ENCODE peak calls at places on chromosomes 4 and X, in four cellular contexts. One of them, this sample, is unnamed.

GRCh38 chr4:187128971-187129370 is 405.3 kb upstream of the FAT1 start:
- DNase-seq in H1: no peak
- DNase-seq in H9: no peak
- DNase-seq in mesendoderm: no peak
- DNase-seq in this sample: peak; percentile 21

GRCh38 chr4:1072830-1073446 is 40.4 kb downstream of the RNF212 start:
- DNase-seq in mesendoderm: peak; percentile 57
- DNase-seq in H1: peak; percentile 67
- DNase-seq in H9: peak; percentile 67
- DNase-seq in this sample: peak; percentile 53

GRCh38 chrX:71809886-71810285 is 46.7 kb downstream of the CXorf49B start:
- DNase-seq in mesendoderm: no peak
- DNase-seq in H9: no peak
- DNase-seq in H1: no peak
- DNase-seq in this sample: no peak

GRCh38 chr4:80235451-80235850 is 31.0 kb upstream of the FGF5 start:
- DNase-seq in H1: no peak
- DNase-seq in mesendoderm: no peak
- DNase-seq in H9: no peak
- DNase-seq in this sample: peak; percentile 82

GRCh38 chr4:80024335-80024734 is 48.7 kb downstream of the ANTXR2 start:
- DNase-seq in H9: no peak
- DNase-seq in mesendoderm: no peak
- DNase-seq in H1: no peak
- DNase-seq in this sample: no peak

GRCh38 chrX:67614006-67614405 is 70.2 kb downstream of the AR start:
- DNase-seq in mesendoderm: no peak
- DNase-seq in H1: no peak
- DNase-seq in H9: no peak
- DNase-seq in this sample: no peak

GRCh38 chrX:22105231-22105630 is 73.1 kb downstream of the PHEX start:
- DNase-seq in mesendoderm: peak; percentile 39
- DNase-seq in H1: no peak
- DNase-seq in H9: no peak
- DNase-seq in this sample: peak; percentile 55

GRCh38 chr4:154049457-154050181 is 260.7 kb upstream of the SFRP2 start:
- DNase-seq in H1: peak; percentile 65
- DNase-seq in mesendoderm: peak; percentile 79
- DNase-seq in H9: peak; percentile 77
- DNase-seq in this sample: no peak

GRCh38 chr4:94870151-94870550 is 112.4 kb downstream of the BMPR1B start:
- DNase-seq in H1: no peak
- DNase-seq in mesendoderm: no peak
- DNase-seq in H9: no peak
- DNase-seq in this sample: no peak

GRCh38 chrX:369563-370101 is 17.1 kb downstream of the PPP2R3B start:
- DNase-seq in H1: no peak
- DNase-seq in mesendoderm: no peak
- DNase-seq in H9: no peak
- DNase-seq in this sample: no peak

GRCh38 chr4:134777626-134778025 is 576.0 kb upstream of the PABPC4L start:
- DNase-seq in H1: no peak
- DNase-seq in H9: no peak
- DNase-seq in mesendoderm: peak; percentile 47
- DNase-seq in this sample: no peak

GRCh38 chr4:84379881-84380618 is 119.0 kb downstream of the NKX6-1 start:
- DNase-seq in H1: no peak
- DNase-seq in H9: no peak
- DNase-seq in mesendoderm: no peak
- DNase-seq in this sample: no peak

GRCh38 chr4:113901994-113902787 is 77.3 kb downstream of the ARSJ start:
- DNase-seq in mesendoderm: peak; percentile 18
- DNase-seq in H9: no peak
- DNase-seq in H1: no peak
- DNase-seq in this sample: no peak

GRCh38 chr4:37450309-37450708 is 205.8 kb downstream of the NWD2 start:
- DNase-seq in mesendoderm: no peak
- DNase-seq in H1: no peak
- DNase-seq in H9: no peak
- DNase-seq in this sample: no peak

GRCh38 chrX:133590703-133591505 is 175.6 kb upstream of the GPC4 start:
- DNase-seq in H9: no peak
- DNase-seq in H1: no peak
- DNase-seq in mesendoderm: no peak
- DNase-seq in this sample: no peak

GRCh38 chrX:13167444-13168207 is 123.2 kb upstream of the FAM9C start:
- DNase-seq in mesendoderm: peak; percentile 22
- DNase-seq in H9: no peak
- DNase-seq in H1: no peak
- DNase-seq in this sample: peak; percentile 22

GRCh38 chr4:138062929-138063328 is 179.2 kb downstream of the SLC7A11 start:
- DNase-seq in H9: peak; percentile 53
- DNase-seq in H1: no peak
- DNase-seq in mesendoderm: peak; percentile 75
- DNase-seq in this sample: peak; percentile 79

DNA sequence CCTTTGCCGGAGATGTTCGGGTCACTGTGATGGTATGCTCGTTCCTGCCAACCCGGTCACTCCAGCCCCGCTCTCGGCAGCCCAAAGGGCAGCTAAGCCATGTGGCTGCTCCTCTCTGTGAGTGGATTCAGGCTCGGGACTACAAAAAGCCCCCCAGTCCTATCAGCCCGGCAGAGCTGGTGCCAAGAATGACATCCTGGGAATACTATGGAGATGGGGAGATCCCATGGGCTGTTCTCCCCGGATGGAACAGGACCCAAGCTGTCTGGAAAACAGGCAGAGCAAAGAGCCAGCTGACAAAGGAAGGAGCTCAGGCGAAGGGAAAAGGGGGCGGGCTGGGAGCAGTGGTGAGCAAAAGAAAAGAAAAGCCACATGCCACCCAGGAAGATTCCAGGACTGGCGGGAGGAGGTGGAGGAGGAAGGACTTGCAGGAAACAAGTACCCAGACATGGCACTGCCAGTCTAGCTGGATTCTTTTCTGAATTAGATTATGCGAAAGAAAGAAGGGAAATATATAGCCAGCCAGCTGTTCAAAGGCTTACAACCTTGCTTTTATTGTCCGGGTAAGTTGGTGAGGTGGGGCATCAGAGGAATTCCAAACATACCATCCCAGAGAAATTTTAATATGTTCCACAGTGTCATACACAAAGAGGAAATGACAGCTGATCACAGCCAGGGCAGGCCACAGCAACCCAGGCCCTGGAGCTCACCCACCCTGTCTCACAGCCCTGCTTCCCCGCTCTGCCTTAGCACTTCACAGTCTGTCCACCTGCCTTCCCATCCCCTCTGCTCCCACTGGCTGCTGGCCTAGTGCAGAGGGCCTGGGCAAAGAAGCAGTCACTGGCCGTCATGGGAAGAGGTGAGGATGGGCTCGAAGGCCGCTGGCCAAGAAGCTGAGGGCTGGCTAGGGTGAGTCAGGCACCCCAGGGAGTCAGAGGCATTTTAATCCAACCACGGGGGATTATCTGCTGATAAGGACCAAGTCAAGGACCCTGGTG is 3.4 kb downstream of the NDP start:
- DNase-seq in H9: no peak
- DNase-seq in H1: no peak
- DNase-seq in mesendoderm: no peak
- DNase-seq in this sample: peak; percentile 56
- H4K5ac ChIP-seq in H9: no peak overlapping the region
- H4K5ac ChIP-seq in H1: no peak overlapping the region
- H4K5ac ChIP-seq in mesendoderm: no peak overlapping the region
- H4K5ac ChIP-seq in this sample: no peak overlapping the region

DNA sequence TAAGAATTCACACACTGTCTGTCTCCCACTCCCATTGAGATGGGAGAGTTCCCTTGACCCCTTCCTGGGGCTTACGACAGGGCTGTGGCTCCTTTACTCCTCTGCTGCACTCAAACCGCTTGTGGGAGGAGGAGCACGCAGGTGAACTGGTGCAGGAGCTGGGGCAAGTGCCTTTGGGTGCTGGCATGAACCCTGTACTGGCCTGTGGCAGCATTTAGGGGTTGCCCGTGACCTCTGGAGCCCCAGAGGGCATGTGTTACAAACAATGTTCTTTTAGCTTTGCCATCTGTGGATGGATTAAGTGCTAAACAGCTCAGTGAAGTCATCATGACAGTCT is 21.8 kb upstream of the FTHL17 start:
- DNase-seq in H9: no peak
- DNase-seq in mesendoderm: no peak
- DNase-seq in H1: no peak
- DNase-seq in this sample: no peak
- H2BK15ac ChIP-seq in H9: no peak overlapping the region
- H2BK15ac ChIP-seq in mesendoderm: no peak overlapping the region
- H2BK15ac ChIP-seq in H1: no peak overlapping the region
- H2BK15ac ChIP-seq in this sample: no peak overlapping the region

GRCh38 chr4:127737295-127737694 is 7.1 kb downstream of the SLC25A31 start:
- DNase-seq in H9: no peak
- DNase-seq in mesendoderm: no peak
- DNase-seq in H1: no peak
- DNase-seq in this sample: no peak

GRCh38 chr4:127741247-127741646 is 11.0 kb downstream of the SLC25A31 start:
- DNase-seq in H9: no peak
- DNase-seq in H1: no peak
- DNase-seq in mesendoderm: no peak
- DNase-seq in this sample: no peak
- H4K5ac ChIP-seq in H9: no peak overlapping the region
- H4K5ac ChIP-seq in H1: no peak overlapping the region
- H4K5ac ChIP-seq in mesendoderm: no peak overlapping the region
- H4K5ac ChIP-seq in this sample: no peak overlapping the region

GRCh38 chr4:15322016-15322415 is 105.8 kb upstream of the C1QTNF7 start:
- DNase-seq in H1: no peak
- DNase-seq in mesendoderm: no peak
- DNase-seq in H9: no peak
- DNase-seq in this sample: no peak
- H2BK15ac ChIP-seq in H1: no peak overlapping the region
- H2BK15ac ChIP-seq in mesendoderm: no peak overlapping the region
- H2BK15ac ChIP-seq in H9: no peak overlapping the region
- H2BK15ac ChIP-seq in this sample: no peak overlapping the region

GRCh38 chr4:7381890-7382633 is 52.7 kb downstream of the PSAPL1 start:
- DNase-seq in mesendoderm: no peak
- DNase-seq in H1: peak; percentile 32
- DNase-seq in H9: no peak
- DNase-seq in this sample: no peak

GRCh38 chr4:7382634-7383014 is 52.1 kb downstream of the PSAPL1 start:
- DNase-seq in mesendoderm: no peak
- DNase-seq in H9: no peak
- DNase-seq in H1: no peak
- DNase-seq in this sample: no peak

GRCh38 chr4:7384003-7384928 is 50.5 kb downstream of the PSAPL1 start:
- DNase-seq in H1: no peak
- DNase-seq in mesendoderm: no peak
- DNase-seq in H9: peak; percentile 21
- DNase-seq in this sample: no peak

GRCh38 chr4:7381221-7381889 is 53.4 kb downstream of the PSAPL1 start:
- DNase-seq in H9: no peak
- DNase-seq in mesendoderm: no peak
- DNase-seq in H1: no peak
- DNase-seq in this sample: no peak

DNA sequence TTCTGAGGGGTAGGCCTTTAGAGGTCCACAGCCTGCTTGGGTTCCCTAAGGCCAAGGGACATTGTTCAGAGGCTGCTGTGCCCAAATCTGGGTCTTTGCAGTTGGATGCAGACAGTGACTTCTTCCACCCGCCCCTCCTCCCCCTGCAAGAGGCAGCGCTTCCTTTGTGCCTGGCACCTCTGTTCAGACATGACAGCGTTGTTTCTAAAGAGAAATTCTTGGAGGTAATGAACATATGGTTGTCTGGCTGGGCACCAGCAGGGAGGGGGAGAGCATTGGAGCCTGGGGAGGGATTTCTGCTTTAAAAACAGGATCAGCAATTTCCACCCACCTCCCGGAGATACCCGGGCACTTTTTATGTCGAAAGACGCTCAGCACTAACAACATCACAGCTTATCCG is 51.5 kb downstream of the PSAPL1 start:
- DNase-seq in H9: peak; percentile 22
- DNase-seq in mesendoderm: no peak
- DNase-seq in H1: no peak
- DNase-seq in this sample: no peak
- H4K5ac ChIP-seq in H9: no peak overlapping the region
- H4K5ac ChIP-seq in mesendoderm: no peak overlapping the region
- H4K5ac ChIP-seq in H1: no peak overlapping the region
- H4K5ac ChIP-seq in this sample: no peak overlapping the region

GRCh38 chr4:3472411-3473141 is 9.5 kb downstream of the DOK7 start:
- DNase-seq in mesendoderm: no peak
- DNase-seq in H9: no peak
- DNase-seq in H1: no peak
- DNase-seq in this sample: no peak
- H2BK15ac ChIP-seq in mesendoderm: no peak overlapping the region
- H2BK15ac ChIP-seq in H9: no peak overlapping the region
- H2BK15ac ChIP-seq in H1: no peak overlapping the region
- H2BK15ac ChIP-seq in this sample: no peak overlapping the region

DNA sequence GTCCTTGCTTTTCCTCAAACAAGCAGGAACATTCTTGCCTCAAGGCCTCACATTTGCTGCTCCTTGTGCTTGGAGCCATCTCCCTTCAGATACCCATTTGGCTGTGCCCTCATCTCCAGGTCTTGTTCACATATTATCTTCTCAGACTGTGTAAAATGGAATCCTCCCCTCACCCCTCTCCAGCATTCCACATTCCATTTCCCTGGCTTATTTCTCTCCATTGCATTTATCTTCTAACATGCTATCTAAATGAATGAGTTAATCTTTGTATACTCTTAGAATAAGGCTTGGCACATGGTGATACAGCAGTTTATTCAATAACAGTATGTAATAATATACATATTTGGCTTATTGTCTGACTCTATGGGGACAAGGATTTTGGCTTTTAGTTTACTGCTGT is 8.8 kb upstream of the GALNT7 start:
- DNase-seq in mesendoderm: no peak
- DNase-seq in H1: no peak
- DNase-seq in H9: no peak
- DNase-seq in this sample: peak; percentile 25
- H4K5ac ChIP-seq in mesendoderm: no peak overlapping the region
- H4K5ac ChIP-seq in H1: no peak overlapping the region
- H4K5ac ChIP-seq in H9: no peak overlapping the region
- H4K5ac ChIP-seq in this sample: no peak overlapping the region

GRCh38 chr4:8690216-8690786 is 97.7 kb downstream of the CPZ start:
- DNase-seq in H1: peak; percentile 41
- DNase-seq in H9: no peak
- DNase-seq in mesendoderm: no peak
- DNase-seq in this sample: no peak
- H2BK15ac ChIP-seq in H1: no peak overlapping the region
- H2BK15ac ChIP-seq in H9: no peak overlapping the region
- H2BK15ac ChIP-seq in mesendoderm: no peak overlapping the region
- H2BK15ac ChIP-seq in this sample: no peak overlapping the region

This sample was measured in IMR-90.